ENCODE peak calls at places on chromosomes 5 and 9, in five cellular contexts. H is effector memory CD4-positive, alpha-beta T cell; L is AG20443; Z is AG04449; Y is HuH-7.5. O is an unnamed sample.

GRCh38 chr9:69376651-69377050 is 51.6 kb downstream of the ENTREP1 start:
- DNase-seq in H (no peak), L (peak; percentile 88), Z (peak; percentile 84), Y (no peak), O (no peak)

GRCh38 chr9:89850633-89851325 is 246.0 kb downstream of the GADD45G start:
- DNase-seq in H (no peak), L (peak; percentile 82), Z (no peak), Y (no peak), O (no peak)

GRCh38 chr9:109442716-109443115 is 55.4 kb downstream of the PTPN3 start:
- DNase-seq in H (no peak), L (no peak), Z (no peak), Y (no peak), O (no peak)

GRCh38 chr5:154136141-154136540 is 54.4 kb upstream of the GALNT10 start:
- DNase-seq in H (no peak), L (no peak), Z (no peak), Y (no peak), O (no peak)

GRCh38 chr9:128921881-128922763 is 1.3 kb downstream of the PHYHD1 start:
- DNase-seq in H (no peak), L (peak; percentile 61), Z (no peak), Y (no peak), O (no peak)

GRCh38 chr5:139431706-139432105 is 7.6 kb downstream of the DNAJC18 start:
- DNase-seq in H (no peak), L (no peak), Z (no peak), Y (no peak), O (no peak)

GRCh38 chr9:128905964-128906363 is 14.8 kb upstream of the PHYHD1 start:
- DNase-seq in H (no peak), L (no peak), Z (no peak), Y (no peak), O (no peak)

GRCh38 chr5:24749701-24750100 is 104.9 kb upstream of the CDH10 start:
- DNase-seq in H (no peak), L (no peak), Z (no peak), Y (no peak), O (no peak)

GRCh38 chr5:77292026-77292757 is 81.7 kb downstream of the PDE8B start:
- DNase-seq in H (no peak), L (peak; percentile 77), Z (peak; percentile 51), Y (no peak), O (no peak)

GRCh38 chr9:132054024-132054423 is 25.6 kb downstream of the MED27 start:
- DNase-seq in H (no peak), L (no peak), Z (no peak), Y (no peak), O (no peak)

GRCh38 chr9:38391278-38392118 is 1.0 kb upstream of the ALDH1B1 start:
- DNase-seq in H (no peak), L (no peak), Z (no peak), Y (no peak), O (peak; percentile 62)

GRCh38 chr9:90393355-90394152 is 249.1 kb downstream of the DIRAS2 start:
- DNase-seq in H (no peak), L (no peak), Z (no peak), Y (no peak), O (no peak)

GRCh38 chr9:137021979-137022619 is 5.9 kb downstream of the ABCA2 start:
- DNase-seq in H (peak; percentile 68), L (peak; percentile 73), Z (no peak), Y (peak; percentile 87), O (no peak)

GRCh38 chr9:92724528-92725265 is 39.9 kb downstream of the BICD2 start:
- DNase-seq in H (no peak), L (no peak), Z (no peak), Y (no peak), O (no peak)

GRCh38 chr9:113471143-113471542 is 7.6 kb downstream of the RGS3 start:
- DNase-seq in H (no peak), L (no peak), Z (no peak), Y (no peak), O (no peak)

GRCh38 chr5:56447232-56447631 is 214.1 kb upstream of the ANKRD55 start:
- DNase-seq in H (no peak), L (no peak), Z (no peak), Y (peak; percentile 12), O (no peak)

GRCh38 chr9:91163773-91164471 is 197.8 kb downstream of the AUH start:
- DNase-seq in H (no peak), L (no peak), Z (no peak), Y (no peak), O (no peak)

GRCh38 chr9:84296146-84296843 is 44.3 kb downstream of the SLC28A3 start:
- DNase-seq in H (no peak), L (peak; percentile 63), Z (peak; percentile 59), Y (no peak), O (no peak)

GRCh38 chr5:51386916-51387853 is 3.9 kb downstream of the ISL1 start:
- DNase-seq in H (no peak), L (no peak), Z (no peak), Y (no peak), O (no peak)

GRCh38 chr9:33908114-33908513 is 91.2 kb downstream of the UBE2R2 start:
- DNase-seq in H (no peak), L (no peak), Z (no peak), Y (no peak), O (no peak)

GRCh38 chr9:35520404-35520790 is 30.5 kb downstream of the RUSC2 start:
- DNase-seq in H (no peak), L (no peak), Z (no peak), Y (no peak), O (no peak)

GRCh38 chr5:42858031-42858643 is 46.4 kb upstream of the SELENOP start:
- DNase-seq in H (no peak), L (peak; percentile 21), Z (no peak), Y (no peak), O (no peak)

GRCh38 chr5:133698646-133699526 is 86.5 kb upstream of the FSTL4 start:
- DNase-seq in H (no peak), L (no peak), Z (no peak), Y (no peak), O (no peak)

GRCh38 chr5:150517272-150518152 is 9.6 kb downstream of the NDST1 start:
- DNase-seq in H (no peak), L (peak; percentile 94), Z (peak; percentile 94), Y (peak; percentile 68), O (no peak)

GRCh38 chr5:138622051-138622450 is 46.9 kb upstream of the HSPA9 start:
- DNase-seq in H (no peak), L (no peak), Z (no peak), Y (no peak), O (peak; percentile 21)

GRCh38 chr5:112848116-112848811 is 12.8 kb upstream of the SRP19 start:
- DNase-seq in H (no peak), L (peak; percentile 61), Z (peak; percentile 26), Y (peak; percentile 15), O (no peak)

GRCh38 chr5:130270786-130271185 is 366.5 kb downstream of the CHSY3 start:
- DNase-seq in H (no peak), L (no peak), Z (no peak), Y (no peak), O (no peak)

GRCh38 chr9:129944501-129945116 is 98.4 kb downstream of the FNBP1 start:
- DNase-seq in H (peak; percentile 52), L (no peak), Z (no peak), Y (no peak), O (no peak)

GRCh38 chr5:173474881-173475287 is 141.6 kb downstream of the BOD1 start:
- DNase-seq in H (no peak), L (peak; percentile 62), Z (no peak), Y (no peak), O (no peak)

GRCh38 chr9:98575379-98576346 is 133.1 kb downstream of the GABBR2 start:
- DNase-seq in H (no peak), L (peak; percentile 74), Z (no peak), Y (no peak), O (no peak)

GRCh38 chr5:58105836-58106235 is 354.1 kb downstream of the PLK2 start:
- DNase-seq in H (no peak), L (no peak), Z (no peak), Y (no peak), O (no peak)